ENCODE peak calls at places on chromosomes 13 and 19, in seven cellular contexts. One of them, this sample, is unnamed.

GRCh38 chr19:55197531-55197930 is 11.8 kb downstream of the PTPRH start:
- DNase-seq in neural progenitor cell: peak; percentile 39
- DNase-seq in GM23338: peak; percentile 67
- DNase-seq in fibroblast of lung: no peak
- DNase-seq in IMR-90: no peak
- DNase-seq in mammary epithelial cell: no peak
- DNase-seq in DND-41: no peak
- DNase-seq in this sample: no peak

GRCh38 chr13:45490068-45490467 is 25.3 kb downstream of the COG3 start:
- DNase-seq in DND-41: no peak
- DNase-seq in GM23338: peak; percentile 56
- DNase-seq in neural progenitor cell: no peak
- DNase-seq in fibroblast of lung: no peak
- DNase-seq in IMR-90: no peak
- DNase-seq in mammary epithelial cell: no peak
- DNase-seq in this sample: peak; percentile 14

GRCh38 chr13:108104736-108105135 is 110.6 kb downstream of the LIG4 start:
- DNase-seq in DND-41: no peak
- DNase-seq in fibroblast of lung: no peak
- DNase-seq in GM23338: no peak
- DNase-seq in mammary epithelial cell: no peak
- DNase-seq in neural progenitor cell: no peak
- DNase-seq in IMR-90: no peak
- DNase-seq in this sample: no peak

GRCh38 chr13:93723316-93723715 is 496.7 kb downstream of the GPC6 start:
- DNase-seq in fibroblast of lung: peak; percentile 65
- DNase-seq in neural progenitor cell: no peak
- DNase-seq in GM23338: no peak
- DNase-seq in DND-41: no peak
- DNase-seq in IMR-90: peak; percentile 55
- DNase-seq in mammary epithelial cell: no peak
- DNase-seq in this sample: no peak

GRCh38 chr19:30227661-30228112 is 144.5 kb upstream of the ZNF536 start:
- DNase-seq in GM23338: peak; percentile 85
- DNase-seq in fibroblast of lung: peak; percentile 40
- DNase-seq in mammary epithelial cell: peak; percentile 42
- DNase-seq in neural progenitor cell: peak; percentile 94
- DNase-seq in IMR-90: peak; percentile 24
- DNase-seq in DND-41: no peak
- DNase-seq in this sample: peak; percentile 36

GRCh38 chr19:30219682-30220081 is 152.5 kb upstream of the ZNF536 start:
- DNase-seq in fibroblast of lung: no peak
- DNase-seq in neural progenitor cell: no peak
- DNase-seq in GM23338: no peak
- DNase-seq in DND-41: no peak
- DNase-seq in IMR-90: no peak
- DNase-seq in mammary epithelial cell: no peak
- DNase-seq in this sample: no peak

GRCh38 chr19:19615086-19615485 is 3.4 kb downstream of the PBX4 start:
- DNase-seq in neural progenitor cell: no peak
- DNase-seq in IMR-90: peak; percentile 46
- DNase-seq in DND-41: no peak
- DNase-seq in mammary epithelial cell: peak; percentile 24
- DNase-seq in GM23338: no peak
- DNase-seq in fibroblast of lung: no peak
- DNase-seq in this sample: no peak

GRCh38 chr19:14434543-14435319 is 1.6 kb downstream of the PKN1 start:
- DNase-seq in neural progenitor cell: no peak
- DNase-seq in mammary epithelial cell: peak; percentile 63
- DNase-seq in fibroblast of lung: peak; percentile 68
- DNase-seq in DND-41: no peak
- DNase-seq in IMR-90: peak; percentile 72
- DNase-seq in GM23338: no peak
- DNase-seq in this sample: peak; percentile 77

GRCh38 chr13:38582133-38582532 is 104.7 kb upstream of the FREM2 start:
- DNase-seq in fibroblast of lung: peak; percentile 44
- DNase-seq in GM23338: peak; percentile 72
- DNase-seq in neural progenitor cell: peak; percentile 61
- DNase-seq in IMR-90: peak; percentile 16
- DNase-seq in mammary epithelial cell: peak; percentile 44
- DNase-seq in DND-41: peak; percentile 11
- DNase-seq in this sample: peak; percentile 24

GRCh38 chr19:4581381-4582111 is 22.1 kb upstream of the SEMA6B start:
- DNase-seq in mammary epithelial cell: peak; percentile 15
- DNase-seq in DND-41: peak; percentile 58
- DNase-seq in GM23338: peak; percentile 72
- DNase-seq in neural progenitor cell: peak; percentile 85
- DNase-seq in fibroblast of lung: no peak
- DNase-seq in IMR-90: no peak
- DNase-seq in this sample: no peak

GRCh38 chr19:9132422-9132821 is 5.7 kb upstream of the OR7G3 start:
- DNase-seq in fibroblast of lung: no peak
- DNase-seq in mammary epithelial cell: no peak
- DNase-seq in GM23338: no peak
- DNase-seq in DND-41: no peak
- DNase-seq in IMR-90: no peak
- DNase-seq in neural progenitor cell: no peak
- DNase-seq in this sample: no peak

GRCh38 chr13:81326913-81327312 is 986.0 kb upstream of the SPRY2 start:
- DNase-seq in fibroblast of lung: no peak
- DNase-seq in IMR-90: no peak
- DNase-seq in neural progenitor cell: no peak
- DNase-seq in GM23338: no peak
- DNase-seq in mammary epithelial cell: no peak
- DNase-seq in DND-41: no peak
- DNase-seq in this sample: no peak

GRCh38 chr13:26784704-26785639 is 24.4 kb upstream of the GPR12 start:
- DNase-seq in neural progenitor cell: peak; percentile 50
- DNase-seq in mammary epithelial cell: no peak
- DNase-seq in fibroblast of lung: no peak
- DNase-seq in GM23338: peak; percentile 53
- DNase-seq in IMR-90: no peak
- DNase-seq in DND-41: peak; percentile 28
- DNase-seq in this sample: no peak

GRCh38 chr13:66102864-66103263 is 1127.3 kb downstream of the PCDH9 start:
- DNase-seq in DND-41: no peak
- DNase-seq in GM23338: no peak
- DNase-seq in fibroblast of lung: no peak
- DNase-seq in mammary epithelial cell: no peak
- DNase-seq in IMR-90: peak; percentile 36
- DNase-seq in neural progenitor cell: no peak
- DNase-seq in this sample: no peak

GRCh38 chr13:39684531-39685137 is 29.2 kb downstream of the COG6 start:
- DNase-seq in GM23338: peak; percentile 72
- DNase-seq in IMR-90: peak; percentile 65
- DNase-seq in fibroblast of lung: peak; percentile 77
- DNase-seq in neural progenitor cell: peak; percentile 64
- DNase-seq in DND-41: no peak
- DNase-seq in mammary epithelial cell: peak; percentile 16
- DNase-seq in this sample: peak; percentile 54

GRCh38 chr19:19591133-19591825 is 27.2 kb downstream of the PBX4 start:
- DNase-seq in mammary epithelial cell: peak; percentile 98
- DNase-seq in GM23338: peak; percentile 51
- DNase-seq in IMR-90: peak; percentile 99
- DNase-seq in DND-41: no peak
- DNase-seq in fibroblast of lung: peak; percentile 98
- DNase-seq in neural progenitor cell: peak; percentile 34
- DNase-seq in this sample: no peak

GRCh38 chr19:7179917-7180306 is 110.4 kb downstream of the ZNF557 start:
- DNase-seq in IMR-90: no peak
- DNase-seq in GM23338: no peak
- DNase-seq in DND-41: no peak
- DNase-seq in fibroblast of lung: no peak
- DNase-seq in neural progenitor cell: no peak
- DNase-seq in mammary epithelial cell: no peak
- DNase-seq in this sample: no peak

GRCh38 chr13:77859450-77859849 is 59.2 kb downstream of the EDNRB start:
- DNase-seq in mammary epithelial cell: no peak
- DNase-seq in IMR-90: peak; percentile 82
- DNase-seq in fibroblast of lung: peak; percentile 84
- DNase-seq in neural progenitor cell: no peak
- DNase-seq in DND-41: no peak
- DNase-seq in GM23338: no peak
- DNase-seq in this sample: no peak

GRCh38 chr19:50739841-50740426 is 16.8 kb downstream of the CLEC11A start:
- DNase-seq in mammary epithelial cell: no peak
- DNase-seq in neural progenitor cell: peak; percentile 59
- DNase-seq in fibroblast of lung: no peak
- DNase-seq in GM23338: peak; percentile 85
- DNase-seq in IMR-90: no peak
- DNase-seq in DND-41: no peak
- DNase-seq in this sample: no peak

GRCh38 chr19:610071-610800 is 20.6 kb downstream of the HCN2 start:
- DNase-seq in GM23338: no peak
- DNase-seq in mammary epithelial cell: no peak
- DNase-seq in neural progenitor cell: no peak
- DNase-seq in fibroblast of lung: no peak
- DNase-seq in IMR-90: no peak
- DNase-seq in DND-41: peak; percentile 36
- DNase-seq in this sample: no peak

GRCh38 chr13:48908381-48909087 is 67.2 kb upstream of the FNDC3A start:
- DNase-seq in neural progenitor cell: no peak
- DNase-seq in fibroblast of lung: peak; percentile 61
- DNase-seq in GM23338: no peak
- DNase-seq in DND-41: no peak
- DNase-seq in IMR-90: peak; percentile 37
- DNase-seq in mammary epithelial cell: peak; percentile 58
- DNase-seq in this sample: no peak

GRCh38 chr13:51795419-51795818 is 8.5 kb downstream of the DHRS12 start:
- DNase-seq in GM23338: no peak
- DNase-seq in IMR-90: no peak
- DNase-seq in neural progenitor cell: no peak
- DNase-seq in DND-41: no peak
- DNase-seq in mammary epithelial cell: no peak
- DNase-seq in fibroblast of lung: no peak
- DNase-seq in this sample: no peak

GRCh38 chr13:44404261-44405139 is 30.9 kb downstream of the SERP2 start:
- DNase-seq in DND-41: no peak
- DNase-seq in IMR-90: no peak
- DNase-seq in GM23338: peak; percentile 46
- DNase-seq in fibroblast of lung: no peak
- DNase-seq in neural progenitor cell: peak; percentile 40
- DNase-seq in mammary epithelial cell: no peak
- DNase-seq in this sample: no peak
- H3K27me3 ChIP-seq in DND-41: no peaks in the 10 kb centered on the region
- H3K27me3 ChIP-seq in IMR-90: peaks cover 11% of the 10 kb centered on the region
- H3K27me3 ChIP-seq in GM23338: no peaks in the 10 kb centered on the region
- H3K27me3 ChIP-seq in fibroblast of lung: no peaks in the 10 kb centered on the region
- H3K27me3 ChIP-seq in neural progenitor cell: no peaks in the 10 kb centered on the region
- H3K27me3 ChIP-seq in mammary epithelial cell: no peaks in the 10 kb centered on the region
- H3K27me3 ChIP-seq in this sample: no peaks in the 10 kb centered on the region

GRCh38 chr13:50355797-50356196 is 340.6 kb downstream of the KCNRG start:
- DNase-seq in DND-41: no peak
- DNase-seq in fibroblast of lung: no peak
- DNase-seq in IMR-90: no peak
- DNase-seq in GM23338: no peak
- DNase-seq in mammary epithelial cell: no peak
- DNase-seq in neural progenitor cell: no peak
- DNase-seq in this sample: no peak
- H3K4me2 ChIP-seq in DND-41: no peak overlapping the region
- H3K4me2 ChIP-seq in fibroblast of lung: no peak overlapping the region
- H3K4me2 ChIP-seq in IMR-90: no peak overlapping the region
- H3K4me2 ChIP-seq in GM23338: no peak overlapping the region
- H3K4me2 ChIP-seq in mammary epithelial cell: no peak overlapping the region
- H3K4me2 ChIP-seq in neural progenitor cell: no peak overlapping the region
- H3K4me2 ChIP-seq in this sample: no peak overlapping the region

GRCh38 chr13:110404321-110404720 is 97.2 kb downstream of the COL4A2 start:
- DNase-seq in DND-41: no peak
- DNase-seq in GM23338: no peak
- DNase-seq in fibroblast of lung: no peak
- DNase-seq in mammary epithelial cell: no peak
- DNase-seq in IMR-90: no peak
- DNase-seq in neural progenitor cell: no peak
- DNase-seq in this sample: no peak

GRCh38 chr13:110407021-110407420 is 99.9 kb downstream of the COL4A2 start:
- DNase-seq in IMR-90: no peak
- DNase-seq in fibroblast of lung: no peak
- DNase-seq in neural progenitor cell: no peak
- DNase-seq in DND-41: no peak
- DNase-seq in mammary epithelial cell: no peak
- DNase-seq in GM23338: no peak
- DNase-seq in this sample: no peak

GRCh38 chr13:110403721-110404120 is 96.6 kb downstream of the COL4A2 start:
- DNase-seq in neural progenitor cell: no peak
- DNase-seq in GM23338: no peak
- DNase-seq in DND-41: no peak
- DNase-seq in IMR-90: peak; percentile 67
- DNase-seq in fibroblast of lung: no peak
- DNase-seq in mammary epithelial cell: no peak
- DNase-seq in this sample: no peak

GRCh38 chr13:110407531-110407930 is 100.4 kb downstream of the COL4A2 start:
- DNase-seq in GM23338: no peak
- DNase-seq in mammary epithelial cell: no peak
- DNase-seq in neural progenitor cell: no peak
- DNase-seq in fibroblast of lung: no peak
- DNase-seq in DND-41: no peak
- DNase-seq in IMR-90: no peak
- DNase-seq in this sample: peak; percentile 48

DNA sequence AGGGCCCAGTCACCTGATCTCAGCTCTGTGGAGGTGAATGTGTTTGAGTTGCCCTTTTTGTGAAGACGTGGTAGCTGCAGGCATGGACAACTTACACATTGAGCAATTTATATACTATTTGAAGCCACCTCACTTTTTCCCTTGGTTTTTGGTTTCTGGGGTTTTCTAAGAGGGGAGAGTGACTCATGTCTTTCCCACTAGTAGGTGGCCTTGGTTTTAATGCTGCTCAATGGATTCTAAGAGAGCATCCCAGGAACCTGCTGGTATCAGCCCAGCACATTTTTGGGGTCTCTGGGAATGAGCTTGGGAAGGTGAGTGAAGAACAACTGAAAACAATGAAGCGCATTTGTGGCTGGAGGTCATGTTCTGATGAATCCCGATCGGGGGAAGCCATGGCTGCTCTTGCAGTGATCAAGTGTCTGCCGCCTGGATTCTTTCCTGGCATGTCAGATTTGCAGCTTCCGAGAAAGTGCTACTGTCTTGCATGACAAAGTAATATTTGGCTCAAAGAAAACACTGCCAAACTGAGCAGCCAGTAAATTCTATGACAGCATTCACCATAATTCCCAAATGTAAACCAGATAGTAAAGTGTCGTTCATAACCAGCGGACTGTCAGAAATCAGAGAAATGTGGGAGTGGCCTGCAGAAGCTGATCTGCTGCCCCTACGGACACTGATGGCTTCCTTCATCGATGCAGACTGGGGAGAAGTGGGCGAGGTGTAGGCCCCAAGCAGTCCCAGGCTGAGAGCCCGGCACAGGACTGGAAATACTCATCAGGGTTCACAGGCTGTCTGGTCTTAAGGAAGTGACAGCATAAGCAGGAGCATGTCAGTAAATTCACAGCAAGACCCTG is 98.7 kb downstream of the COL4A2 start:
- DNase-seq in DND-41: no peak
- DNase-seq in neural progenitor cell: no peak
- DNase-seq in IMR-90: peak; percentile 89
- DNase-seq in fibroblast of lung: peak; percentile 59
- DNase-seq in mammary epithelial cell: peak; percentile 35
- DNase-seq in GM23338: no peak
- DNase-seq in this sample: no peak
- H3K27me3 ChIP-seq in DND-41: peaks cover 73% of the 10 kb centered on the region
- H3K27me3 ChIP-seq in neural progenitor cell: no peaks in the 10 kb centered on the region
- H3K27me3 ChIP-seq in IMR-90: no peaks in the 10 kb centered on the region
- H3K27me3 ChIP-seq in fibroblast of lung: no peaks in the 10 kb centered on the region
- H3K27me3 ChIP-seq in mammary epithelial cell: no peaks in the 10 kb centered on the region
- H3K27me3 ChIP-seq in GM23338: no peaks in the 10 kb centered on the region
- H3K27me3 ChIP-seq in this sample: no peaks in the 10 kb centered on the region

GRCh38 chr13:97853550-97853949 is 99.9 kb upstream of the IPO5 start:
- DNase-seq in neural progenitor cell: no peak
- DNase-seq in mammary epithelial cell: no peak
- DNase-seq in IMR-90: peak; percentile 56
- DNase-seq in GM23338: no peak
- DNase-seq in fibroblast of lung: peak; percentile 8
- DNase-seq in DND-41: no peak
- DNase-seq in this sample: no peak
- H3K4me2 ChIP-seq in neural progenitor cell: no peak overlapping the region
- H3K4me2 ChIP-seq in mammary epithelial cell: no peak overlapping the region
- H3K4me2 ChIP-seq in IMR-90: no peak overlapping the region
- H3K4me2 ChIP-seq in GM23338: no peak overlapping the region
- H3K4me2 ChIP-seq in fibroblast of lung: no peak overlapping the region
- H3K4me2 ChIP-seq in DND-41: no peak overlapping the region
- H3K4me2 ChIP-seq in this sample: no peak overlapping the region